ENCODE peak calls at places on chromosomes 7 and 10, in nine cellular contexts. One of them, this sample, is unnamed. For H3K36me3, the result is how much of the 10 kb centered on the place peaks cover.

GRCh38 chr7:96833701-96834453 is 124.2 kb upstream of the SEM1 start:
- DNase-seq in lung: no peak
- DNase-seq in tibial artery: no peak
- DNase-seq in aorta: no peak
- DNase-seq in stomach: no peak
- DNase-seq in mucosa of descending colon: no peak
- DNase-seq in adipocyte: peak
- DNase-seq in fibroblast of lung: no peak
- DNase-seq in HCT116: no peak
- DNase-seq in this sample: no peak

GRCh38 chr10:71262817-71263216 is 50.4 kb downstream of the UNC5B start:
- DNase-seq in lung: no peak
- DNase-seq in tibial artery: no peak
- DNase-seq in aorta: no peak
- DNase-seq in stomach: no peak
- DNase-seq in mucosa of descending colon: no peak
- DNase-seq in adipocyte: no peak
- DNase-seq in fibroblast of lung: no peak
- DNase-seq in HCT116: no peak
- DNase-seq in this sample: no peak

GRCh38 chr7:69754476-69754875 is 156.2 kb downstream of the AUTS2 start:
- DNase-seq in lung: no peak
- DNase-seq in tibial artery: no peak
- DNase-seq in aorta: no peak
- DNase-seq in stomach: no peak
- DNase-seq in mucosa of descending colon: no peak
- DNase-seq in adipocyte: no peak
- DNase-seq in fibroblast of lung: no peak
- DNase-seq in HCT116: no peak
- DNase-seq in this sample: no peak

GRCh38 chr7:135271255-135271615 is 37.6 kb downstream of the STRA8 start:
- DNase-seq in lung: no peak
- DNase-seq in tibial artery: no peak
- DNase-seq in aorta: no peak
- DNase-seq in stomach: no peak
- DNase-seq in mucosa of descending colon: no peak
- DNase-seq in adipocyte: no peak
- DNase-seq in fibroblast of lung: no peak
- DNase-seq in HCT116: no peak
- DNase-seq in this sample: no peak

GRCh38 chr10:35347088-35347487 is 10.8 kb downstream of the CCNY start:
- DNase-seq in lung: no peak
- DNase-seq in tibial artery: no peak
- DNase-seq in aorta: no peak
- DNase-seq in stomach: no peak
- DNase-seq in mucosa of descending colon: no peak
- DNase-seq in adipocyte: no peak
- DNase-seq in fibroblast of lung: no peak
- DNase-seq in HCT116: no peak
- DNase-seq in this sample: peak

GRCh38 chr10:2900530-2900929 is 166.8 kb upstream of the PFKP start:
- DNase-seq in lung: no peak
- DNase-seq in tibial artery: no peak
- DNase-seq in aorta: no peak
- DNase-seq in stomach: no peak
- DNase-seq in mucosa of descending colon: no peak
- DNase-seq in adipocyte: no peak
- DNase-seq in fibroblast of lung: no peak
- DNase-seq in HCT116: no peak
- DNase-seq in this sample: no peak

GRCh38 chr7:54967384-54967783 is 51.4 kb upstream of the EGFR start:
- DNase-seq in lung: peak
- DNase-seq in tibial artery: no peak
- DNase-seq in aorta: no peak
- DNase-seq in stomach: no peak
- DNase-seq in mucosa of descending colon: no peak
- DNase-seq in adipocyte: no peak
- DNase-seq in fibroblast of lung: peak
- DNase-seq in HCT116: peak
- DNase-seq in this sample: no peak

GRCh38 chr10:125982256-125982948 is 86.0 kb downstream of the FANK1 start:
- DNase-seq in lung: peak
- DNase-seq in tibial artery: no peak
- DNase-seq in aorta: no peak
- DNase-seq in stomach: no peak
- DNase-seq in mucosa of descending colon: no peak
- DNase-seq in adipocyte: peak
- DNase-seq in fibroblast of lung: peak
- DNase-seq in HCT116: peak
- DNase-seq in this sample: no peak

GRCh38 chr10:124223711-124224085 is 130.3 kb upstream of the CHST15 start:
- DNase-seq in lung: no peak
- DNase-seq in tibial artery: no peak
- DNase-seq in aorta: no peak
- DNase-seq in stomach: no peak
- DNase-seq in mucosa of descending colon: no peak
- DNase-seq in adipocyte: no peak
- DNase-seq in fibroblast of lung: no peak
- DNase-seq in HCT116: no peak
- DNase-seq in this sample: no peak

GRCh38 chr7:11858668-11859302 is 26.8 kb upstream of the THSD7A start:
- DNase-seq in lung: no peak
- DNase-seq in tibial artery: no peak
- DNase-seq in aorta: no peak
- DNase-seq in stomach: no peak
- DNase-seq in mucosa of descending colon: no peak
- DNase-seq in adipocyte: no peak
- DNase-seq in fibroblast of lung: no peak
- DNase-seq in HCT116: no peak
- DNase-seq in this sample: no peak

GRCh38 chr10:113594673-113595072 is 41.8 kb downstream of the HABP2 start:
- DNase-seq in lung: no peak
- DNase-seq in tibial artery: no peak
- DNase-seq in aorta: no peak
- DNase-seq in stomach: no peak
- DNase-seq in mucosa of descending colon: no peak
- DNase-seq in adipocyte: no peak
- DNase-seq in fibroblast of lung: no peak
- DNase-seq in HCT116: no peak
- DNase-seq in this sample: no peak

GRCh38 chr10:71419002-71419540 is 22.4 kb downstream of the CDH23 start:
- DNase-seq in lung: no peak
- DNase-seq in tibial artery: no peak
- DNase-seq in aorta: no peak
- DNase-seq in stomach: no peak
- DNase-seq in mucosa of descending colon: no peak
- DNase-seq in adipocyte: no peak
- DNase-seq in fibroblast of lung: no peak
- DNase-seq in HCT116: no peak
- DNase-seq in this sample: no peak

GRCh38 chr10:97134202-97134601 is 51.6 kb downstream of the SLIT1 start:
- DNase-seq in lung: no peak
- DNase-seq in tibial artery: no peak
- DNase-seq in aorta: no peak
- DNase-seq in stomach: no peak
- DNase-seq in mucosa of descending colon: no peak
- DNase-seq in adipocyte: no peak
- DNase-seq in fibroblast of lung: no peak
- DNase-seq in HCT116: no peak
- DNase-seq in this sample: no peak

GRCh38 chr10:130967161-130967560 is 344.4 kb downstream of the TCERG1L start:
- DNase-seq in lung: no peak
- DNase-seq in tibial artery: peak
- DNase-seq in aorta: no peak
- DNase-seq in stomach: no peak
- DNase-seq in mucosa of descending colon: no peak
- DNase-seq in adipocyte: no peak
- DNase-seq in fibroblast of lung: no peak
- DNase-seq in HCT116: no peak
- DNase-seq in this sample: no peak

GRCh38 chr7:131544449-131545425 is 11.7 kb downstream of the PODXL start:
- DNase-seq in lung: no peak
- DNase-seq in tibial artery: no peak
- DNase-seq in aorta: no peak
- DNase-seq in stomach: no peak
- DNase-seq in mucosa of descending colon: no peak
- DNase-seq in adipocyte: peak
- DNase-seq in fibroblast of lung: peak
- DNase-seq in HCT116: no peak
- DNase-seq in this sample: no peak

GRCh38 chr7:140562921-140563600 is 77.6 kb downstream of the DENND2A start:
- DNase-seq in lung: no peak
- DNase-seq in tibial artery: no peak
- DNase-seq in aorta: no peak
- DNase-seq in stomach: no peak
- DNase-seq in mucosa of descending colon: no peak
- DNase-seq in adipocyte: no peak
- DNase-seq in fibroblast of lung: peak
- DNase-seq in HCT116: no peak
- DNase-seq in this sample: no peak
- H3K36me3 ChIP-seq in lung: under half
- H3K36me3 ChIP-seq in tibial artery: under half
- H3K36me3 ChIP-seq in aorta: under half
- H3K36me3 ChIP-seq in stomach: under half
- H3K36me3 ChIP-seq in mucosa of descending colon: under half
- H3K36me3 ChIP-seq in adipocyte: under half
- H3K36me3 ChIP-seq in fibroblast of lung: under half
- H3K36me3 ChIP-seq in HCT116: under half
- H3K36me3 ChIP-seq in this sample: under half

DNA sequence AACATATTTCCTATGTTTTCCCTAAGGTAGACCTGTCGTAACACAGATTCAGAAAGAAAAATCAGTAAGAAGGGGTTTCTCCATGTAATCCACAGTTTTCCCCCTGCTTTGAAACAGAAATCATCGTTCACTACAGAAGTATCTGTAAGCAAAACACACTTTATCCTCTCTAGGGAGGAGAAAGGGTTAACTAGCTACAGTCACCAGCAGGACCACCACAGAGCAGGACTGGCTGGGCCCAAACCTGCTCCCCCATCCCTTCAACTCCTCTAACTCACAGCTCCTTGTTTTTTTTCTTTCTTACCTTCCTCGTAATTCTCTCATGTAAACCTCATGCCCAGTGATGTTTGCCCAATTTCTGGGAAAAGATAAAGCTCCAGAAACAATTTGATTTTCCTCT is 167.7 kb downstream of the RAPGEF5 start:
- DNase-seq in lung: no peak
- DNase-seq in tibial artery: no peak
- DNase-seq in aorta: no peak
- DNase-seq in stomach: no peak
- DNase-seq in mucosa of descending colon: no peak
- DNase-seq in adipocyte: no peak
- DNase-seq in fibroblast of lung: no peak
- DNase-seq in HCT116: no peak
- DNase-seq in this sample: no peak
- H3K36me3 ChIP-seq in lung: under half
- H3K36me3 ChIP-seq in tibial artery: under half
- H3K36me3 ChIP-seq in aorta: under half
- H3K36me3 ChIP-seq in stomach: under half
- H3K36me3 ChIP-seq in mucosa of descending colon: under half
- H3K36me3 ChIP-seq in adipocyte: under half
- H3K36me3 ChIP-seq in fibroblast of lung: under half
- H3K36me3 ChIP-seq in HCT116: under half
- H3K36me3 ChIP-seq in this sample: under half

GRCh38 chr7:105623906-105624305 is 42.6 kb upstream of the EFCAB10 start:
- DNase-seq in lung: no peak
- DNase-seq in tibial artery: no peak
- DNase-seq in aorta: no peak
- DNase-seq in stomach: no peak
- DNase-seq in mucosa of descending colon: no peak
- DNase-seq in adipocyte: no peak
- DNase-seq in fibroblast of lung: no peak
- DNase-seq in HCT116: no peak
- DNase-seq in this sample: no peak

GRCh38 chr7:105623378-105623777 is 42.1 kb upstream of the EFCAB10 start:
- DNase-seq in lung: no peak
- DNase-seq in tibial artery: no peak
- DNase-seq in aorta: no peak
- DNase-seq in stomach: no peak
- DNase-seq in mucosa of descending colon: no peak
- DNase-seq in adipocyte: no peak
- DNase-seq in fibroblast of lung: no peak
- DNase-seq in HCT116: no peak
- DNase-seq in this sample: no peak

GRCh38 chr7:105622114-105622731 is 40.9 kb upstream of the EFCAB10 start:
- DNase-seq in lung: no peak
- DNase-seq in tibial artery: no peak
- DNase-seq in aorta: no peak
- DNase-seq in stomach: no peak
- DNase-seq in mucosa of descending colon: no peak
- DNase-seq in adipocyte: no peak
- DNase-seq in fibroblast of lung: no peak
- DNase-seq in HCT116: no peak
- DNase-seq in this sample: no peak

GRCh38 chr7:105621617-105622016 is 40.3 kb upstream of the EFCAB10 start:
- DNase-seq in lung: no peak
- DNase-seq in tibial artery: peak
- DNase-seq in aorta: peak
- DNase-seq in stomach: no peak
- DNase-seq in mucosa of descending colon: no peak
- DNase-seq in adipocyte: peak
- DNase-seq in fibroblast of lung: peak
- DNase-seq in HCT116: no peak
- DNase-seq in this sample: peak

DNA sequence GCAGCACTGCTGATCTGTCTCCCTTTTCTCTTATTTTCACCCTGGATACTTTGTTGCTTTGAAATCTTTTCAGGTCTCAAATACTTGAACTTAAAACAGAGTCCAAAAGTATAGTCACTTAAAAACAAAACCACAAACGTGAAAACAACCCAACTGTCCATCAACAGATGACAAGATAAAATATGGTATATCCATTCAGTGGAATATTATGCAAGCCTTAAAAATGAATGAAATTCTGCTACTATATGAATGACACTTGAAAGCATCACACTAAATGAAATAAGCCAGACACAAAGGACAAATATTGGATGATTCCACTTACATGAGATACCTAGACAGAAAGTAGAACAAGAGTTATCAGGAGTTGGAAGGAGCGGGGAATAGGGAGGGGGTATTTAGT is 44.7 kb upstream of the EFCAB10 start:
- DNase-seq in lung: no peak
- DNase-seq in tibial artery: no peak
- DNase-seq in aorta: no peak
- DNase-seq in stomach: no peak
- DNase-seq in mucosa of descending colon: no peak
- DNase-seq in adipocyte: no peak
- DNase-seq in fibroblast of lung: no peak
- DNase-seq in HCT116: no peak
- DNase-seq in this sample: no peak
- H3K36me3 ChIP-seq in lung: under half
- H3K36me3 ChIP-seq in tibial artery: under half
- H3K36me3 ChIP-seq in aorta: under half
- H3K36me3 ChIP-seq in stomach: half or more
- H3K36me3 ChIP-seq in mucosa of descending colon: under half
- H3K36me3 ChIP-seq in adipocyte: under half
- H3K36me3 ChIP-seq in fibroblast of lung: under half
- H3K36me3 ChIP-seq in HCT116: under half
- H3K36me3 ChIP-seq in this sample: under half

DNA sequence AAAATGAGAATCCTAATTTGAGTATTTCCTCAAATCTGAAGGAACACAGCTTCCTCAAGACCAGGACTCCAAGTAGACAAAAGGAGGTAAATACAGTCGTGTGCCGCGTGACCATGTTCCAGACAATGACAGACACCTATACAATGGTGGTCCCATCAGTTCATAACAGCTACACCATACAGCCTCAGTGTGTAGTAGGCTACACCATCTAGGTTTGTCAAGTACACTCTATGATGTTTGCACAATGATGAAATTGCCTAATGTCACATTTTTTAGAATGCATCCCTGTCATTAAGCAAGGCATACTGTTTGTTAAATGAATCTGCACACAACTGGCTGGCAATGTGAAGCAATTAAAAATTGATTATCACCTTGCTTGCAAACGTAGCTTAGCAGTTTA is 107.9 kb downstream of the PROSER2 start:
- DNase-seq in lung: no peak
- DNase-seq in tibial artery: no peak
- DNase-seq in aorta: no peak
- DNase-seq in stomach: no peak
- DNase-seq in mucosa of descending colon: no peak
- DNase-seq in adipocyte: no peak
- DNase-seq in fibroblast of lung: no peak
- DNase-seq in HCT116: no peak
- DNase-seq in this sample: no peak
- H3K36me3 ChIP-seq in lung: under half
- H3K36me3 ChIP-seq in tibial artery: half or more
- H3K36me3 ChIP-seq in aorta: under half
- H3K36me3 ChIP-seq in stomach: half or more
- H3K36me3 ChIP-seq in mucosa of descending colon: under half
- H3K36me3 ChIP-seq in adipocyte: half or more
- H3K36me3 ChIP-seq in fibroblast of lung: under half
- H3K36me3 ChIP-seq in HCT116: under half
- H3K36me3 ChIP-seq in this sample: half or more

This sample was measured in gastrocnemius medialis.